ENCODE peak calls at places on chromosomes 7 and 10, in five cellular contexts. A is fibroblast of lung, T is mammary epithelial cell, P is IMR-90, E is HepG2. V is an unnamed sample.

GRCh38 chr10:61992683-61993629 is 91.5 kb downstream of the ARID5B start:
- DNase-seq in T (peak; percentile 90), A (peak; percentile 98), P (peak; percentile 88), E (no peak), V (no peak)

GRCh38 chr7:5289345-5289744 is 6.6 kb downstream of the SLC29A4 start:
- DNase-seq in P (no peak), A (no peak), T (no peak), E (no peak), V (no peak)

GRCh38 chr10:26454891-26455290 is 16.8 kb downstream of the APBB1IP start:
- DNase-seq in A (no peak), P (no peak), T (no peak), E (no peak), V (no peak)

GRCh38 chr7:159071260-159071659 is 73.4 kb downstream of the VIPR2 start:
- DNase-seq in E (no peak), T (no peak), A (no peak), P (no peak), V (no peak)

GRCh38 chr10:92419740-92420553 is 129.0 kb downstream of the MARCHF5 start:
- DNase-seq in T (no peak), E (peak; percentile 42), A (peak; percentile 62), P (peak; percentile 31), V (no peak)

GRCh38 chr10:48417374-48417773 is 110.9 kb downstream of the MAPK8 start:
- DNase-seq in E (no peak), T (peak; percentile 77), P (no peak), A (no peak), V (no peak)

GRCh38 chr7:128406986-128407589 is 2.7 kb downstream of the IMPDH1 start:
- DNase-seq in T (no peak), E (no peak), A (no peak), P (no peak), V (no peak)

GRCh38 chr7:111053035-111053434 is 37.9 kb upstream of the LRRN3 start:
- DNase-seq in T (no peak), A (no peak), E (no peak), P (no peak), V (no peak)

GRCh38 chr7:46848944-46849343 is 733.0 kb downstream of the TNS3 start:
- DNase-seq in P (peak; percentile 71), A (no peak), T (no peak), E (no peak), V (no peak)

GRCh38 chr10:63885159-63885558 is 364.0 kb downstream of the REEP3 start:
- DNase-seq in T (no peak), E (no peak), A (no peak), P (no peak), V (no peak)

GRCh38 chr7:33623267-33623666 is 282.1 kb upstream of the BMPER start:
- DNase-seq in E (no peak), A (no peak), P (peak; percentile 19), T (no peak), V (no peak)

GRCh38 chr10:119413738-119414611 is 128.5 kb downstream of the RGS10 start:
- DNase-seq in P (peak; percentile 99), E (no peak), A (peak; percentile 100), T (no peak), V (no peak)

GRCh38 chr10:70551971-70552422 is 50.5 kb downstream of the PRF1 start:
- DNase-seq in E (peak; percentile 80), T (no peak), A (peak; percentile 93), P (peak; percentile 94), V (no peak)

GRCh38 chr10:120600871-120601644 is 144.0 kb downstream of the PLPP4 start:
- DNase-seq in A (no peak), T (peak; percentile 5), E (no peak), P (no peak), V (no peak)

GRCh38 chr10:20742737-20743136 is 154.4 kb downstream of the NEBL start:
- DNase-seq in P (no peak), T (no peak), A (no peak), E (no peak), V (no peak)

GRCh38 chr10:60444494-60445064 is 54.9 kb upstream of the ANK3 start:
- DNase-seq in A (peak; percentile 73), T (no peak), P (peak; percentile 63), E (peak; percentile 4), V (no peak)

GRCh38 chr10:69842932-69843331 is 41.2 kb downstream of the COL13A1 start:
- DNase-seq in T (no peak), A (no peak), P (peak; percentile 34), E (no peak), V (no peak)

GRCh38 chr7:86833360-86833759 is 189.7 kb downstream of the GRM3 start:
- DNase-seq in A (no peak), E (no peak), P (no peak), T (no peak), V (no peak)

GRCh38 chr7:45021604-45022296 is 21.7 kb downstream of the CCM2 start:
- DNase-seq in T (peak; percentile 51), A (peak; percentile 25), E (no peak), P (peak; percentile 72), V (no peak)

GRCh38 chr7:111137296-111138195 is 46.6 kb downstream of the LRRN3 start:
- DNase-seq in T (peak; percentile 66), P (peak; percentile 54), A (peak; percentile 8), E (no peak), V (no peak)

GRCh38 chr7:113015038-113015645 is 71.5 kb downstream of the GPR85 start:
- DNase-seq in E (peak; percentile 11), A (peak; percentile 70), T (peak; percentile 27), P (peak; percentile 60), V (no peak)

GRCh38 chr7:57413529-57414398 is 36.2 kb upstream of the ZNF716 start:
- DNase-seq in P (no peak), T (no peak), A (no peak), E (no peak), V (no peak)

GRCh38 chr7:35617076-35617475 is 77.9 kb downstream of the HERPUD2 start:
- DNase-seq in T (no peak), P (peak; percentile 56), A (peak; percentile 23), E (no peak), V (no peak)

GRCh38 chr7:34187908-34188307 is 282.6 kb downstream of the BMPER start:
- DNase-seq in T (peak; percentile 30), A (peak; percentile 0), P (peak; percentile 44), E (no peak), V (no peak)

GRCh38 chr10:111677747-111678146 is 505.8 kb downstream of the GPAM start:
- DNase-seq in E (no peak), T (no peak), A (no peak), P (no peak), V (no peak)

GRCh38 chr10:77111611-77112550 is 525.7 kb downstream of the KCNMA1 start:
- DNase-seq in T (peak; percentile 66), A (peak; percentile 76), P (peak; percentile 87), E (peak; percentile 60), V (peak; percentile 47)

GRCh38 chr10:77114181-77114821 is 523.3 kb downstream of the KCNMA1 start:
- DNase-seq in P (no peak), A (no peak), E (no peak), T (no peak), V (no peak)

GRCh38 chr10:77104459-77104980 is 533.1 kb downstream of the KCNMA1 start:
- DNase-seq in A (peak; percentile 96), T (peak; percentile 68), E (no peak), P (peak; percentile 97), V (no peak)

GRCh38 chr10:77105756-77106155 is 531.9 kb downstream of the KCNMA1 start:
- DNase-seq in T (no peak), P (peak; percentile 42), A (peak; percentile 90), E (no peak), V (no peak)

GRCh38 chr10:77109470-77109994 is 528.1 kb downstream of the KCNMA1 start:
- DNase-seq in E (no peak), P (no peak), A (no peak), T (no peak), V (no peak)
- H3K4me3 ChIP-seq in E (no peak overlapping the region), P (no peak overlapping the region), A (no peak overlapping the region), T (no peak overlapping the region), V (no peak overlapping the region)

GRCh38 chr7:92133737-92134270 is 473 bp downstream of the CYP51A1 start:
- DNase-seq in P (peak; percentile 61), E (peak; percentile 52), A (peak; percentile 79), T (no peak), V (peak; percentile 41)

GRCh38 chr7:92135490-92135889 is 1.2 kb upstream of the CYP51A1 start:
- DNase-seq in A (peak; percentile 39), E (peak; percentile 9), P (no peak), T (peak; percentile 8), V (no peak)

GRCh38 chr7:92134271-92135099 is at the start of gene CYP51A1:
- DNase-seq in E (peak; percentile 84), T (peak; percentile 93), A (peak; percentile 95), P (peak; percentile 86), V (peak; percentile 80)

GRCh38 chr7:92135100-92135429 is 788 bp upstream of the CYP51A1 start:
- DNase-seq in T (no peak), P (no peak), E (peak; percentile 40), A (no peak), V (no peak)

DNA sequence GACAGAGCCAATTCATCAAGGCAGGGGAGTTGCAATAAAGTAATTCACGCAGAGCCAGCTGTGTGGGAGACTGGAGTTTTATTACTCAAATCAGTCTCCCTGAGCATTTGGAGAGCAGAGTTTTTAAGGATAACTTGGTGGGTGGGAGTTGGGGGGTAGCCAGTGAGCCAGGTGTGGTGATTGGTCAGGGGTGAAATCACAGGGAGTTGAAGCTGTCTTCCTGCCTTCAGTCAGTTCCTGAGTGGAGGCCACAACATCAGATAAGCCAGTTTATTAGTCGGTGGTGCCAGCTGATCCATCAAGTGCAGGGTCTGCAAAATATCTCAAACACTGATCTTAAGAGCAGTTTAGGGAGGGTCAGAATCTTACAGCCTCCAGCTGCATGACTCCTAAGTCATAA is 3.3 kb upstream of the CYP51A1 start:
- DNase-seq in E (no peak), T (no peak), A (no peak), P (no peak), V (no peak)
- H2AFZ ChIP-seq in E (no peak overlapping the region), T (peak overlapping the region; percentile 33), A (no peak overlapping the region), P (no peak overlapping the region), V (no peak overlapping the region)

DNA sequence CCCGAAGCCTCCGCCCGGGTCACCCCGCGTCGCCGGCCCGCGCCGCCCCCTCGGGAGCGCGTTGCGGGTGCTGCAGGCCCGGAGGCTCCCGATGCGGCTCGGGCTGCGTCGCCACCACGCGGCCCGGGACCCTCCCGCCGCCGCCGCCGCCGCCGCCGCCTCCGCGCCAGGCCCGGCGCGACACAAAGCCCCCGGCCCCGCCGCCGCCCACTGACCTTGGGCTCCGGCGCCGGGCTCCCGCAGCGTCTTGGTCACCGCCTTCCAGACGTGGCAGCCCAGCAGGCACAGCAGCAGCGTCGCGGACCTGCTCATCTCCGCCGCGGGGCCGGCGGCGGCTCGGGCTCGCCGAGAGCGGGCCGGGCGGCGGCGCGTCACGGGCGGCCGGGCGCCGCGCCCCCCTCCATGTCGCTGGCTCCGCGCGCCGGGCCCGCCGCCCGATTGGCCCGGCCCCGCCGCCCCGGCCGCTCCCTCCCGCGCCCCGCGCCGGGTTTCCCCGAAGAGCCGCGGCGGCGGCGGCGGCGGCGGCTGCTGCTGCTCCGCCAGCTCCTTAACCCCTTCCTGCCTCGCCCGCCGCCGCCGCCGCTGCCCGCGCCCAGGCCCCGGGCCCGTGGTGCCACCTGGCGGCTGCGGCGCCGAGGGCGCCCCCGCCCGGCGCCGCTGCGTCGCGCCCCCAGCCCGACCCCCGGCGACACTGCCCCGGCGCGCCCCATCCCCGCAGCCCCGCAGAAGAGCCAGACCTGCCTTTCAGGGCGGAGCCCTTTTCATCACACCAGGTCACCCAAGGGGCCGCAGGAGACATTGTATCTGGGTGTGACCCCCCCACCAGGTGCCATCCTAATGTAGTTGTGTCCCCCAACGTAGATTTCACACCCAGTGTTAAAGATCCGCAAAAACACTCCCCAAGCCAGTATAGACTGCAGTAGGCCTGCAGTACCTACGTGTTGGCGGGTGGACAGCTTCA is at the start of gene FAM171A1:
- DNase-seq in A (peak; percentile 51), E (no peak), P (peak; percentile 29), T (peak; percentile 56), V (no peak)
- TF ChIP-seq CTCF in A (no peak), E (peak; percentile 33), P (peak; percentile 47), T (no peak), V (no peak)

GRCh38 chr7:104328308-104328969 is at the start of gene LHFPL3:
- DNase-seq in P (no peak), E (no peak), T (no peak), A (no peak), V (no peak)
- H3K4me3 ChIP-seq in P (peak within 1 kb of the TSS; percentile 24), E (no peak within 1 kb of the TSS), T (no peak within 1 kb of the TSS), A (no peak within 1 kb of the TSS), V (no peak within 1 kb of the TSS)